ENCODE peak calls at places on chromosomes 3 and 15, in four cellular contexts. X is right lobe of liver, G is NT2/D1, N is tibial nerve. I is an unnamed sample.

GRCh38 chr3:105984837-105985236 is 116.0 kb upstream of the CBLB start:
- DNase-seq in X (no peak), G (no peak), N (no peak), I (no peak)

GRCh38 chr15:90001683-90002427 is 731 bp downstream of the ZNF710 start:
- DNase-seq in X (peak), G (peak), N (peak), I (peak)

GRCh38 chr3:149638401-149639092 is 19.3 kb downstream of the WWTR1 start:
- DNase-seq in X (no peak), G (no peak), N (peak), I (peak)

GRCh38 chr3:24886511-24886910 is 391.9 kb upstream of the THRB start:
- DNase-seq in X (no peak), G (no peak), N (no peak), I (no peak)

GRCh38 chr3:126464997-126465396 is 10.7 kb downstream of the ZXDC start:
- DNase-seq in X (peak), G (no peak), N (no peak), I (no peak)

GRCh38 chr3:129002573-129003569 is 1.8 kb downstream of the EFCC1 start:
- DNase-seq in X (no peak), G (no peak), N (no peak), I (no peak)

GRCh38 chr3:61915296-61915695 is 353.9 kb downstream of the PTPRG start:
- DNase-seq in X (no peak), G (no peak), N (no peak), I (no peak)

GRCh38 chr3:179149951-179150350 is 1.8 kb downstream of the PIK3CA start:
- DNase-seq in X (no peak), G (no peak), N (no peak), I (no peak)

GRCh38 chr3:182787302-182788036 is 5.8 kb upstream of the ATP11B start:
- DNase-seq in X (no peak), G (no peak), N (no peak), I (no peak)

GRCh38 chr15:79154491-79155182 is 64.1 kb upstream of the RASGRF1 start:
- DNase-seq in X (no peak), G (no peak), N (no peak), I (no peak)

GRCh38 chr3:86702381-86702958 is 288.5 kb downstream of the VGLL3 start:
- DNase-seq in X (no peak), G (no peak), N (no peak), I (no peak)

GRCh38 chr15:58438956-58439355 is 7.2 kb downstream of the LIPC start:
- DNase-seq in X (no peak), G (peak), N (no peak), I (peak)

GRCh38 chr15:100686725-100687488 is 84.5 kb downstream of the ASB7 start:
- DNase-seq in X (no peak), G (no peak), N (no peak), I (no peak)

GRCh38 chr15:38154255-38154654 is 98.4 kb upstream of the SPRED1 start:
- DNase-seq in X (no peak), G (no peak), N (no peak), I (no peak)

GRCh38 chr15:34993877-34994276 is 5.8 kb upstream of the ZNF770 start:
- DNase-seq in X (no peak), G (no peak), N (no peak), I (no peak)

GRCh38 chr3:196990654-196991053 is 22.0 kb upstream of the PIGZ start:
- DNase-seq in X (no peak), G (no peak), N (no peak), I (peak)

GRCh38 chr3:184448321-184449160 is 68.7 kb downstream of the CHRD start:
- DNase-seq in X (no peak), G (no peak), N (no peak), I (no peak)

GRCh38 chr3:48420561-48420960 is 9.3 kb downstream of the PLXNB1 start:
- DNase-seq in X (no peak), G (no peak), N (no peak), I (no peak)

GRCh38 chr15:64865126-64865997 is 23.6 kb downstream of the PLEKHO2 start:
- DNase-seq in X (no peak), G (no peak), N (no peak), I (no peak)

GRCh38 chr3:42638339-42638842 is 15.1 kb upstream of the ZBTB47 start:
- DNase-seq in X (no peak), G (no peak), N (no peak), I (no peak)

GRCh38 chr3:143961351-143961750 is 10.3 kb upstream of the DIPK2A start:
- DNase-seq in X (no peak), G (no peak), N (no peak), I (no peak)
- H3K4me3 ChIP-seq in X (no peak), G (no peak), N (no peak), I (no peak)

DNA sequence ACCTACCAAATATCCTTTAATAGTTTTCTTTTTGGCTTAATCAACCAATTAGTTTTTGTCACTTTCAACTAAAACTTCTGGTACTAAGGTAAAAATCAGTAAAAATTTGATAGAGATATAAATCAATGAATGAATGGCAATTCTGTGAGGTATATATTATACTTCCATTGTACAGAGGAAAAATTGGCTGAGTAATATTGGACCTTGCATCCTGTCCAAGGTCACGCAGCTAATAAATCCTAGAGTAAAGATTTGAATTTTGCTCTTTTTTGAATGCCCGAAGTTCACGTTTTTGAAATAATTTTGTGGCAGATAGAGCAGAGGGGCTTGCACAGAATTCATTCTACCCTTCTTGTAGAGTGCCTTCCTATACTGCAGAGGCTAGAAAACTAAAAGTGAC is 81.1 kb upstream of the ZNF280D start:
- DNase-seq in X (no peak), G (no peak), N (no peak), I (no peak)
- H3K4me3 ChIP-seq in X (no peak), G (no peak), N (no peak), I (no peak)

GRCh38 chr3:18428036-18428435 is 2.9 kb upstream of the SATB1 start:
- DNase-seq in X (no peak), G (no peak), N (no peak), I (no peak)

GRCh38 chr3:18424862-18425640 is at the start of gene SATB1:
- DNase-seq in X (peak), G (no peak), N (peak), I (peak)

GRCh38 chr3:18424213-18424861 is 802 bp downstream of the SATB1 start:
- DNase-seq in X (no peak), G (no peak), N (no peak), I (no peak)

GRCh38 chr3:18425641-18426403 is 683 bp upstream of the SATB1 start:
- DNase-seq in X (peak), G (no peak), N (no peak), I (peak)

DNA sequence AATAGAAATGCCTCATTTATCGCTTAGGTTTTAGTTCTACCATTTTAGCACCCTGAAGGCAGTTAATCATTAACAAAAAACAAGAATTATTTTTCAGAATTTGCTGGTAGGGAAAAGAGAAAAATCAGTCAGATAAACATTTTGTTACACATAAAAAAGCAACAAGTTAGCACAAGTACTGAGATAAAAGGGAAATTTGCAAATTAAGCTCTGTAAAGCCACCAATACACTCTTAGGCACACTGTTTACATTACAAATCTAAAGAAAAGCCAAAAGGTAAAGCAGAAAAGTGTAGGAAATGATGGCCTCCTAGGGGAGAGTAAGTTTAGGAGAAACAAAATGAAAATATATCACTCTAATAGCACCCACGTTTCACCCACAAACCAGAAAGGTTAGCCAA is 1.5 kb upstream of the SATB1 start:
- DNase-seq in X (no peak), G (no peak), N (no peak), I (no peak)
- H3K4me3 ChIP-seq in X (peak), G (peak), N (no peak), I (peak)

GRCh38 chr3:51045006-51045405 is 340.1 kb upstream of the MANF start:
- DNase-seq in X (no peak), G (no peak), N (no peak), I (no peak)
- H3K4me3 ChIP-seq in X (no peak), G (no peak), N (no peak), I (no peak)